ENCODE peak calls at places on chromosomes 2 and 18, in six cellular contexts. K is nephron progenitor cell; I is activated CD8-positive, alpha-beta T cell treated with anti-CD3 and anti-CD28 coated beads for 36 hours; S is lower lobe of right lung; B is DND-41; J is cardiac fibroblast. P is an unnamed sample.

GRCh38 chr18:45526120-45526841 is 89.0 kb upstream of the SLC14A2 start:
- DNase-seq in B (no peak), I (no peak), K (no peak), S (no peak), J (peak; percentile 65), P (no peak)

GRCh38 chr2:2083113-2083757 is 247.8 kb downstream of the MYT1L start:
- DNase-seq in I (no peak), K (no peak), S (peak; percentile 52), B (no peak), J (no peak), P (no peak)

GRCh38 chr18:23837591-23837990 is 148.3 kb downstream of the LAMA3 start:
- DNase-seq in I (no peak), B (no peak), S (no peak), J (peak; percentile 94), K (no peak), P (no peak)

GRCh38 chr2:119219873-119220272 is 3.8 kb upstream of the STEAP3 start:
- DNase-seq in K (no peak), S (no peak), J (no peak), B (no peak), I (no peak), P (no peak)

GRCh38 chr2:152627010-152627957 is 90.0 kb downstream of the PRPF40A start:
- DNase-seq in S (no peak), I (no peak), B (no peak), K (no peak), J (peak; percentile 69), P (peak; percentile 46)

GRCh38 chr2:240916571-240917008 is 10.5 kb downstream of the CROCC2 start:
- DNase-seq in K (peak; percentile 74), B (no peak), S (peak; percentile 52), J (peak; percentile 82), I (no peak), P (no peak)

GRCh38 chr2:106105151-106105922 is 88.8 kb downstream of the UXS1 start:
- DNase-seq in B (no peak), I (no peak), S (no peak), J (no peak), K (no peak), P (no peak)

GRCh38 chr18:57813245-57813644 is 10.1 kb upstream of the ATP8B1 start:
- DNase-seq in B (no peak), I (no peak), S (no peak), K (no peak), J (peak; percentile 79), P (no peak)

GRCh38 chr2:16243411-16243996 is 303.2 kb downstream of the MYCN start:
- DNase-seq in S (no peak), K (no peak), I (no peak), B (no peak), J (no peak), P (no peak)

GRCh38 chr18:79218605-79219195 is 149.5 kb downstream of the ATP9B start:
- DNase-seq in J (no peak), K (no peak), B (no peak), S (no peak), I (no peak), P (no peak)

GRCh38 chr2:10042301-10043161 is 819 bp upstream of the KLF11 start:
- DNase-seq in S (peak; percentile 91), B (no peak), J (peak; percentile 90), K (peak; percentile 71), I (peak; percentile 34), P (peak; percentile 56)

GRCh38 chr18:37671530-37671929 is 105.9 kb upstream of the CELF4 start:
- DNase-seq in B (no peak), I (no peak), K (no peak), S (no peak), J (no peak), P (no peak)

GRCh38 chr2:157404363-157404762 is 39.5 kb downstream of the CYTIP start:
- DNase-seq in K (no peak), S (peak; percentile 24), J (no peak), I (peak; percentile 78), B (no peak), P (peak; percentile 64)

GRCh38 chr2:9466147-9466683 is 8.1 kb upstream of the IAH1 start:
- DNase-seq in B (no peak), S (no peak), K (no peak), J (no peak), I (no peak), P (no peak)

DNA sequence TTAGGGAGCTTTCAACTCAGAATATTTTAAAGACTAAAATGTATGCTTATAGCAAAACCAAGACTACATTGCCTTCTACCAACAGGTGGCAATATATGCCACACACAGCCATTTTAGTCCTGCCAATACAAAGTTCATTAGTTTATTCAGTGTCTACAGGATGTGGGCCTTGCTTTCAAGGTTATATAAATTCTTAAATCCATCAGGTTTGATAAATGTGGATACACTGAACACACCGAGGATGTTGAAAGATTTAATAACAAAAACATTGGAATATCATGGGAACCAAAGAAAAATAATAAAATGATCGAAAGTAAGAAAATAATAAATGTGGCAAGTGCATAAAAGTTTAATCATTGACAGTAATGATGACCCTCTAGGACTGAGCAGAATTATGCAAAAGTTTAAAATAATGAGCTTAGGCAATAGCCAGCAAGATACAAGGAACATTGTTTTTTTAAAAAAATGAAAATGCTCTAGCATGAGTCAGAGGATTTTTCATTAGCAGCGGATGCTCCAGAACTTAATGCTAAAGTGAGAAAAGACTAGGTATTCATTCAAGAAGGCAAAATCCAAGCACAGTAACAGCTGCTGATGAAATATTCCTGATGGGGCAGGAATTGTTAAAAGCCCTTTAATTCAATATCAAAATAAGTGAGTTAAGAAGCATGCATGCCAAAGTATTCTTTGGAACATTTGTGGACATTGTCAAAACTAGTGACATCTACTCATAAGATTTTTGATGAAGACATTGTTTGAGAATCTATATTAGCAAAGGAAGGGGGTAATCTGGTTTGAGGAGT is 14.2 kb downstream of the SCN9A start:
- DNase-seq in J (peak; percentile 59), I (no peak), K (no peak), B (no peak), S (no peak), P (no peak)
- TF ChIP-seq CTCF in J (peak; percentile 57), I (no peak), K (peak; percentile 53), B (peak; percentile 52), S (peak; percentile 42), P (peak; percentile 31)

GRCh38 chr2:156319811-156320490 is 12.6 kb downstream of the NR4A2 start:
- DNase-seq in B (no peak), S (peak; percentile 75), J (no peak), K (no peak), I (peak; percentile 29), P (peak; percentile 36)
- TF ChIP-seq CTCF in B (no peak), S (peak; percentile 27), J (peak; percentile 23), K (no peak), I (no peak), P (peak; percentile 13)

DNA sequence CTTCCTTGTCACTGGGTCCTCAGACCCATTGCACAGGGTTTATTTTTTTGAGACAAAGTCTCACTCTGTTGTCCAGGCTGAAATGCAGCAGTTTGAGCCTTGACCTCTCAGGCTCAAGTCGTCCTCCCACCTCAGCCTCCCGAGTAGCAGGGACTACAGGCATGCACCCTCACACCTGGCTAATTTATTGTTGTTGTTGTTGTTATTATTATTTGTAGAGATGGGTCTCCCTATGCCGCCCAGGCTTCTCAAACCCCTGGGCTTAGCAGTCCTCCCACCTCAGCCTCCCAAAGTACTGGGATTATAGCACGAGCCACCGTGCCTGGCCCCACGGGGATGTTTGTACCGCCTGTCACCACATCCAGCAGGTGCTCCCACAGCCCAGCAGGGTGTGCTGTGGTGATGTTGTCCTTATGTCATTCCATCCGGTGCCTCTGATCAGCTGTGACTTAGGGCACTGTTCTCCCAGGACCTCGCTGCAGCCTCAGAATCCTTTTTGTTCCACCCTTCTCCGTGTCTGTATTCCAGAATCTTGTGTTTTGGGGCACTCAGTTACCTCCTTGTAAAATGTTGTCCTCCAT is 182.3 kb downstream of the INO80D start:
- DNase-seq in B (peak; percentile 19), I (peak; percentile 21), J (no peak), K (peak; percentile 23), S (no peak), P (peak; percentile 28)
- TF ChIP-seq CTCF in B (peak; percentile 58), I (no peak), J (peak; percentile 30), K (peak; percentile 36), S (peak; percentile 31), P (peak; percentile 49)

GRCh38 chr2:176827269-176827668 is 385.3 kb upstream of the HNRNPA3 start:
- DNase-seq in J (no peak), K (no peak), S (no peak), B (no peak), I (peak; percentile 89), P (no peak)

GRCh38 chr2:176826356-176826755 is 386.2 kb upstream of the HNRNPA3 start:
- DNase-seq in I (peak; percentile 49), K (no peak), J (no peak), B (no peak), S (no peak), P (no peak)

GRCh38 chr2:176832086-176832485 is 380.5 kb upstream of the HNRNPA3 start:
- DNase-seq in S (no peak), K (no peak), J (no peak), I (no peak), B (no peak), P (no peak)

DNA sequence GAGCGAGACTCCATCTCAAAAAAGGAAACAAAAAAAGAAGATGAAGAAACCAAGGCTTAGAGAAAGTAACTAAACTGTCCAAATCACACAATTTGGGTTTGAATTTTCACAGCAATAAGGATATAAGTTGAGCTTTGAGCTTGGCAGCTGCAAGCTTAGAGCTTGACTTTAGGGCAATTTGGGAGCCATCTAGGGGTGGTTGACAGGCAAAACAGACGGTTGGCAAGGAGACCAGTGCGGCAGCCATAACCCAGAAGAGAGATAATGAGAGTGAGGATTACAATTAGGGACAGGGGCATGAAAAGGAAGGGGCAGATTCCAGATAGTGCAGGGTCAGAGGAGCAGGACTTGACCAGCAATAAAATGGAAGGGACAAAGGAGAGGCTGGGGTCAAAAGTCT is 382.2 kb upstream of the HNRNPA3 start:
- DNase-seq in B (no peak), J (no peak), K (peak; percentile 28), S (no peak), I (peak; percentile 53), P (no peak)
- TF ChIP-seq CTCF in B (peak; percentile 39), J (no peak), K (peak; percentile 27), S (no peak), I (no peak), P (peak; percentile 14)

GRCh38 chr18:55354795-55355194 is 233.2 kb downstream of the TCF4 start:
- DNase-seq in J (peak; percentile 16), I (no peak), B (no peak), K (no peak), S (no peak), P (no peak)

GRCh38 chr18:55355220-55355619 is 232.8 kb downstream of the TCF4 start:
- DNase-seq in K (no peak), I (no peak), S (no peak), B (no peak), J (no peak), P (no peak)

GRCh38 chr18:55353806-55354205 is 234.2 kb downstream of the TCF4 start:
- DNase-seq in I (no peak), J (no peak), K (no peak), S (no peak), B (no peak), P (no peak)

GRCh38 chr18:55360061-55360460 is 227.9 kb downstream of the TCF4 start:
- DNase-seq in J (no peak), I (no peak), K (no peak), B (no peak), S (no peak), P (no peak)

DNA sequence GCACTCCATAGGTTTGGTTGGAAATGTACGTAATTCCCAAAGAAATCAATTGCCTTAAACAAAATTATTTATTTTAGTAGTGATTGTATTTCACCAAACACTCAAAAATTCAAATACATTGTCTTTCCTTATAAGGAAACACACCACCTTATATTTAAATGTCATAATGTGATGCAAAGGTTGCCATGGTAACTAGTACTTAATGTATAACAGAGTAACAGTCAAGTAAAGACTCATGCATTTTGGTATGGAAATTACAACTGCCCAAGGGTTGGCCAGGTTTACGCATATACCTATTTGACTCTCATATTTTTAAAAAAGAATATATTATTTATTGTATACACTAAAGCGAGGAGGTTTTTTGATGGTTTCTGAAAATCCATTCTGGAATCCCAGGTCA is 231.2 kb downstream of the TCF4 start:
- DNase-seq in B (no peak), S (no peak), K (no peak), I (no peak), J (no peak), P (no peak)
- TF ChIP-seq CTCF in B (no peak), S (no peak), K (no peak), I (no peak), J (no peak), P (no peak)

P was measured in GM13977.